ENCODE peak calls at places on chromosomes 11 and 22, in nine cellular contexts. C is neural crest cell; L is psoas muscle; G is tibial nerve; E is esophagus muscularis mucosa; Y is frontal cortex; I is mesenteric fat pad; F is activated CD4-positive, alpha-beta memory T cell treated with anti-CD3 and anti-CD28 coated beads, Interleukin-2, amount 10 ng/mL, durations not matched to agents 7 days and 5 days; Q is GM20000. H is an unnamed sample.

GRCh38 chr22:23285734-23286133 is 105.4 kb downstream of the BCR start:
- DNase-seq in C (no peak), L (no peak), G (no peak), E (no peak), Y (no peak), I (no peak), F (no peak), Q (no peak), H (no peak)

GRCh38 chr11:125049393-125049792 is 13.7 kb upstream of the SLC37A2 start:
- DNase-seq in C (no peak), L (no peak), G (no peak), E (no peak), Y (no peak), I (no peak), F (no peak), Q (no peak), H (no peak)

GRCh38 chr11:68106165-68106940 is 14.8 kb downstream of the CHKA start:
- DNase-seq in C (no peak), L (no peak), G (no peak), E (no peak), Y (no peak), I (no peak), F (no peak), Q (no peak), H (no peak)

GRCh38 chr11:61124574-61125309 is 22.5 kb downstream of the CD5 start:
- DNase-seq in C (no peak), L (no peak), G (no peak), E (no peak), Y (no peak), I (no peak), F (no peak), Q (no peak), H (no peak)

GRCh38 chr11:34341096-34341495 is 16.7 kb downstream of the ABTB2 start:
- DNase-seq in C (no peak), L (no peak), G (no peak), E (no peak), Y (no peak), I (no peak), F (no peak), Q (no peak), H (no peak)

GRCh38 chr22:47012589-47013365 is 250.3 kb downstream of the TBC1D22A start:
- DNase-seq in C (no peak), L (no peak), G (no peak), E (no peak), Y (no peak), I (peak), F (no peak), Q (no peak), H (no peak)

GRCh38 chr11:124748481-124749338 is 3.3 kb downstream of the VSIG2 start:
- DNase-seq in C (no peak), L (no peak), G (no peak), E (no peak), Y (no peak), I (no peak), F (no peak), Q (peak), H (no peak)

GRCh38 chr11:102807921-102808320 is 10.0 kb upstream of the MMP1 start:
- DNase-seq in C (peak), L (no peak), G (no peak), E (no peak), Y (no peak), I (no peak), F (no peak), Q (peak), H (no peak)

GRCh38 chr11:121237686-121238658 is 54.6 kb upstream of the SC5D start:
- DNase-seq in C (no peak), L (no peak), G (no peak), E (no peak), Y (no peak), I (no peak), F (no peak), Q (peak), H (no peak)

GRCh38 chr11:82714346-82715174 is 19.1 kb downstream of the FAM181B start:
- DNase-seq in C (no peak), L (no peak), G (no peak), E (no peak), Y (no peak), I (no peak), F (no peak), Q (no peak), H (no peak)

GRCh38 chr11:96038046-96038445 is 114.1 kb upstream of the MTMR2 start:
- DNase-seq in C (no peak), L (no peak), G (no peak), E (no peak), Y (no peak), I (no peak), F (no peak), Q (no peak), H (no peak)

GRCh38 chr11:122656631-122657101 is 1.1 kb downstream of the UBASH3B start:
- DNase-seq in C (peak), L (peak), G (no peak), E (peak), Y (peak), I (no peak), F (no peak), Q (peak), H (peak)

GRCh38 chr11:11022126-11022730 is 164.4 kb upstream of the ZBED5 start:
- DNase-seq in C (no peak), L (no peak), G (no peak), E (no peak), Y (peak), I (no peak), F (no peak), Q (peak), H (no peak)

GRCh38 chr11:111702623-111703022 is 63.6 kb downstream of the PPP2R1B start:
- DNase-seq in C (no peak), L (no peak), G (no peak), E (no peak), Y (no peak), I (no peak), F (no peak), Q (no peak), H (no peak)

GRCh38 chr11:35781342-35782171 is 119.0 kb downstream of the TRIM44 start:
- DNase-seq in C (no peak), L (no peak), G (no peak), E (no peak), Y (no peak), I (no peak), F (no peak), Q (no peak), H (no peak)

GRCh38 chr11:18171377-18172000 is 1.1 kb upstream of the MRGPRX4 start:
- DNase-seq in C (peak), L (no peak), G (no peak), E (no peak), Y (no peak), I (no peak), F (no peak), Q (no peak), H (peak)

GRCh38 chr11:26187639-26188038 is 144.3 kb upstream of the ANO3 start:
- DNase-seq in C (no peak), L (no peak), G (no peak), E (no peak), Y (no peak), I (no peak), F (no peak), Q (no peak), H (no peak)

GRCh38 chr11:61700221-61700620 is 20.0 kb downstream of the DAGLA start:
- DNase-seq in C (no peak), L (no peak), G (no peak), E (no peak), Y (no peak), I (no peak), F (no peak), Q (no peak), H (no peak)

GRCh38 chr11:113014731-113015455 is 53.7 kb downstream of the NCAM1 start:
- DNase-seq in C (no peak), L (peak), G (no peak), E (no peak), Y (no peak), I (no peak), F (no peak), Q (no peak), H (no peak)

GRCh38 chr11:27207025-27207650 is 155.9 kb downstream of the CCDC34 start:
- DNase-seq in C (no peak), L (no peak), G (no peak), E (no peak), Y (no peak), I (no peak), F (no peak), Q (no peak), H (no peak)

GRCh38 chr22:43980996-43981395 is 25.8 kb downstream of the SAMM50 start:
- DNase-seq in C (no peak), L (no peak), G (no peak), E (no peak), Y (no peak), I (peak), F (no peak), Q (no peak), H (no peak)

GRCh38 chr11:86174101-86175046 is 70.2 kb upstream of the EED start:
- DNase-seq in C (no peak), L (peak), G (peak), E (peak), Y (peak), I (peak), F (no peak), Q (no peak), H (no peak)

GRCh38 chr11:27444801-27445215 is 27.8 kb downstream of the LGR4 start:
- DNase-seq in C (peak), L (no peak), G (no peak), E (no peak), Y (no peak), I (no peak), F (no peak), Q (no peak), H (no peak)

GRCh38 chr11:76974179-76974891 is 59.9 kb upstream of the B3GNT6 start:
- DNase-seq in C (no peak), L (no peak), G (no peak), E (no peak), Y (no peak), I (no peak), F (no peak), Q (no peak), H (no peak)

GRCh38 chr11:13287026-13287425 is 9.4 kb downstream of the BMAL1 start:
- DNase-seq in C (no peak), L (no peak), G (no peak), E (no peak), Y (no peak), I (no peak), F (no peak), Q (no peak), H (no peak)

GRCh38 chr22:50691521-50691920 is 18.9 kb downstream of the SHANK3 start:
- DNase-seq in C (peak), L (no peak), G (peak), E (no peak), Y (no peak), I (no peak), F (peak), Q (no peak), H (no peak)

GRCh38 chr11:64665381-64665780 is 57.6 kb downstream of the NRXN2 start:
- DNase-seq in C (no peak), L (peak), G (no peak), E (no peak), Y (no peak), I (no peak), F (no peak), Q (no peak), H (peak)

GRCh38 chr11:121931748-121932352 is 184.2 kb downstream of the BLID start:
- DNase-seq in C (no peak), L (no peak), G (no peak), E (peak), Y (no peak), I (no peak), F (no peak), Q (no peak), H (no peak)

GRCh38 chr22:36379593-36380361 is 8.0 kb downstream of the MYH9 start:
- DNase-seq in C (no peak), L (peak), G (no peak), E (no peak), Y (no peak), I (no peak), F (peak), Q (no peak), H (no peak)

GRCh38 chr11:123214396-123214795 is 19.3 kb upstream of the CLMP start:
- DNase-seq in C (no peak), L (no peak), G (no peak), E (no peak), Y (no peak), I (no peak), F (no peak), Q (no peak), H (no peak)

GRCh38 chr11:30855383-30856006 is 269.3 kb upstream of the MPPED2 start:
- DNase-seq in C (no peak), L (no peak), G (no peak), E (no peak), Y (peak), I (no peak), F (no peak), Q (no peak), H (no peak)

GRCh38 chr11:20672575-20672974 is 3.2 kb downstream of the NELL1 start:
- DNase-seq in C (no peak), L (no peak), G (no peak), E (no peak), Y (no peak), I (no peak), F (no peak), Q (peak), H (no peak)

H was measured in posterior cingulate gyrus.